ENCODE peak calls at places on chromosomes 5 and 9, in eight cellular contexts. One of them, this sample, is unnamed.
A peak's percentile ranks its signal among the peaks of the same experiment; 100 is the strongest.

GRCh38 chr9:101904845-101905244 is 166.4 kb upstream of the GRIN3A start:
- DNase-seq in PC-9: no peak
- DNase-seq in colonic mucosa: no peak
- DNase-seq in lower lobe of right lung: no peak
- DNase-seq in PC-3: no peak
- DNase-seq in cardiac muscle cell: no peak
- DNase-seq in heart right ventricle: no peak
- DNase-seq in suprapubic skin: no peak
- DNase-seq in this sample: no peak

GRCh38 chr5:106875591-106876297 is 795.0 kb downstream of the EFNA5 start:
- DNase-seq in PC-9: no peak
- DNase-seq in colonic mucosa: no peak
- DNase-seq in lower lobe of right lung: no peak
- DNase-seq in PC-3: peak; percentile 90
- DNase-seq in cardiac muscle cell: peak; percentile 3
- DNase-seq in heart right ventricle: no peak
- DNase-seq in suprapubic skin: no peak
- DNase-seq in this sample: no peak

GRCh38 chr9:105444130-105444529 is 3.7 kb upstream of the FSD1L start:
- DNase-seq in PC-9: peak; percentile 64
- DNase-seq in colonic mucosa: no peak
- DNase-seq in lower lobe of right lung: no peak
- DNase-seq in PC-3: no peak
- DNase-seq in cardiac muscle cell: no peak
- DNase-seq in heart right ventricle: no peak
- DNase-seq in suprapubic skin: no peak
- DNase-seq in this sample: no peak

GRCh38 chr5:18314192-18314778 is 680.0 kb downstream of the TAF11L14 start:
- DNase-seq in PC-9: no peak
- DNase-seq in colonic mucosa: no peak
- DNase-seq in lower lobe of right lung: no peak
- DNase-seq in PC-3: peak; percentile 66
- DNase-seq in cardiac muscle cell: peak; percentile 36
- DNase-seq in heart right ventricle: no peak
- DNase-seq in suprapubic skin: no peak
- DNase-seq in this sample: no peak

GRCh38 chr5:168266016-168266415 is 25.4 kb upstream of the WWC1 start:
- DNase-seq in PC-9: no peak
- DNase-seq in colonic mucosa: no peak
- DNase-seq in lower lobe of right lung: no peak
- DNase-seq in PC-3: no peak
- DNase-seq in cardiac muscle cell: no peak
- DNase-seq in heart right ventricle: peak; percentile 20
- DNase-seq in suprapubic skin: no peak
- DNase-seq in this sample: no peak

GRCh38 chr5:59173568-59173967 is 590.7 kb downstream of the RAB3C start:
- DNase-seq in PC-9: no peak
- DNase-seq in colonic mucosa: no peak
- DNase-seq in lower lobe of right lung: no peak
- DNase-seq in PC-3: no peak
- DNase-seq in cardiac muscle cell: no peak
- DNase-seq in heart right ventricle: no peak
- DNase-seq in suprapubic skin: no peak
- DNase-seq in this sample: no peak

GRCh38 chr5:177064500-177065277 is 22.0 kb upstream of the FGFR4 start:
- DNase-seq in PC-9: no peak
- DNase-seq in colonic mucosa: no peak
- DNase-seq in lower lobe of right lung: no peak
- DNase-seq in PC-3: no peak
- DNase-seq in cardiac muscle cell: no peak
- DNase-seq in heart right ventricle: no peak
- DNase-seq in suprapubic skin: no peak
- DNase-seq in this sample: no peak

GRCh38 chr9:124145903-124146575 is 111.7 kb upstream of the NEK6 start:
- DNase-seq in PC-9: no peak
- DNase-seq in colonic mucosa: no peak
- DNase-seq in lower lobe of right lung: no peak
- DNase-seq in PC-3: peak; percentile 4
- DNase-seq in cardiac muscle cell: no peak
- DNase-seq in heart right ventricle: no peak
- DNase-seq in suprapubic skin: no peak
- DNase-seq in this sample: no peak

GRCh38 chr9:124507880-124508432 is 757 bp upstream of the NR5A1 start:
- DNase-seq in PC-9: no peak
- DNase-seq in colonic mucosa: no peak
- DNase-seq in lower lobe of right lung: no peak
- DNase-seq in PC-3: no peak
- DNase-seq in cardiac muscle cell: no peak
- DNase-seq in heart right ventricle: no peak
- DNase-seq in suprapubic skin: no peak
- DNase-seq in this sample: no peak

GRCh38 chr5:111697881-111698757 is 58.9 kb downstream of the NREP start:
- DNase-seq in PC-9: no peak
- DNase-seq in colonic mucosa: no peak
- DNase-seq in lower lobe of right lung: no peak
- DNase-seq in PC-3: peak; percentile 18
- DNase-seq in cardiac muscle cell: peak; percentile 21
- DNase-seq in heart right ventricle: no peak
- DNase-seq in suprapubic skin: no peak
- DNase-seq in this sample: no peak

GRCh38 chr5:150255659-150256415 is 33.7 kb downstream of the CAMK2A start:
- DNase-seq in PC-9: no peak
- DNase-seq in colonic mucosa: no peak
- DNase-seq in lower lobe of right lung: no peak
- DNase-seq in PC-3: no peak
- DNase-seq in cardiac muscle cell: peak; percentile 38
- DNase-seq in heart right ventricle: no peak
- DNase-seq in suprapubic skin: no peak
- DNase-seq in this sample: no peak

GRCh38 chr9:98657897-98658296 is 50.8 kb downstream of the GABBR2 start:
- DNase-seq in PC-9: no peak
- DNase-seq in colonic mucosa: no peak
- DNase-seq in lower lobe of right lung: no peak
- DNase-seq in PC-3: no peak
- DNase-seq in cardiac muscle cell: no peak
- DNase-seq in heart right ventricle: no peak
- DNase-seq in suprapubic skin: no peak
- DNase-seq in this sample: peak; percentile 29

GRCh38 chr9:77933019-77933418 is 98.6 kb downstream of the GNAQ start:
- DNase-seq in PC-9: peak; percentile 67
- DNase-seq in colonic mucosa: no peak
- DNase-seq in lower lobe of right lung: no peak
- DNase-seq in PC-3: peak; percentile 64
- DNase-seq in cardiac muscle cell: no peak
- DNase-seq in heart right ventricle: no peak
- DNase-seq in suprapubic skin: no peak
- DNase-seq in this sample: no peak

GRCh38 chr9:137170486-137171148 is 766 bp upstream of the LRRC26 start:
- DNase-seq in PC-9: no peak
- DNase-seq in colonic mucosa: no peak
- DNase-seq in lower lobe of right lung: no peak
- DNase-seq in PC-3: no peak
- DNase-seq in cardiac muscle cell: no peak
- DNase-seq in heart right ventricle: no peak
- DNase-seq in suprapubic skin: no peak
- DNase-seq in this sample: no peak

GRCh38 chr9:137171149-137172063 is at the start of gene TMEM210:
- DNase-seq in PC-9: no peak
- DNase-seq in colonic mucosa: no peak
- DNase-seq in lower lobe of right lung: no peak
- DNase-seq in PC-3: no peak
- DNase-seq in cardiac muscle cell: no peak
- DNase-seq in heart right ventricle: no peak
- DNase-seq in suprapubic skin: no peak
- DNase-seq in this sample: no peak

GRCh38 chr9:137168575-137168906 is 1.3 kb downstream of the LRRC26 start:
- DNase-seq in PC-9: no peak
- DNase-seq in colonic mucosa: no peak
- DNase-seq in lower lobe of right lung: no peak
- DNase-seq in PC-3: no peak
- DNase-seq in cardiac muscle cell: no peak
- DNase-seq in heart right ventricle: no peak
- DNase-seq in suprapubic skin: no peak
- DNase-seq in this sample: no peak

GRCh38 chr9:137168907-137169763 is 716 bp downstream of the LRRC26 start:
- DNase-seq in PC-9: peak; percentile 66
- DNase-seq in colonic mucosa: peak; percentile 64
- DNase-seq in lower lobe of right lung: no peak
- DNase-seq in PC-3: peak; percentile 69
- DNase-seq in cardiac muscle cell: peak; percentile 63
- DNase-seq in heart right ventricle: no peak
- DNase-seq in suprapubic skin: no peak
- DNase-seq in this sample: no peak

DNA sequence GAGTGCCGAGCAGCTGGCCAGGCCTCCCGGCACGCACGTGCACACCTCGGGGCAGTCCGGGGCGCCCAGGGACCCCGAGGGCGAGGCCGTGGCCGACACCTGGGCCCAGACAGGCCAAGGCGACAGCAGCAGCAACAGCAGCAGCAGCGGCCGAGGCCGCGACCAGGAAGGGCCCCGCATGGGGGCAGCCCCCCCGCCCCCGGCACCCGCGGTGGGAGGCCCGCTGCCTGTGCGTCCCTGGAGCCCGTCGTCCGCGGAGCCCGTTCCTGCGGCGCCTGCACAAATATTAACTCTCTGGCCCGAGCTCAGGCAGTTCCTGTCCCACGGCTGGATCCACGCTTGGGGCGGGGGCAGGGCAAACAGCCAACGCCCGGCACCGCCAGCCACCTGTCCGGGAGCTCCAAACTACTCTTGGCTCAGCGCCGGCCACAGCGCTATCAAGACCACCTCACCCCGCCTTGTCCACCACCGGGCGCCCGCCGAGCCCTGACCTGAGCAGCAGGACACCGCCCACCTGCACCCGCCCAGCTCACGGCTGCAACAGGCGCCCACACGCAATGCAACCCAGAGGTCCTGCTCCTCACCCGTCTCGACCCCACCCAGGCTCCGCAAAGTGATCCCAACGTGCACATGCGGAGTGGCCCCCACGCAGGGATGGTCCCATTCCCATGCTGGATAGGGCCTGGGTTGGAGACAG is at the start of gene LRRC26:
- DNase-seq in PC-9: no peak
- DNase-seq in colonic mucosa: peak; percentile 59
- DNase-seq in lower lobe of right lung: no peak
- DNase-seq in PC-3: no peak
- DNase-seq in cardiac muscle cell: no peak
- DNase-seq in heart right ventricle: no peak
- DNase-seq in suprapubic skin: no peak
- DNase-seq in this sample: no peak
- H3K4me3 ChIP-seq in PC-9: peak within 1 kb of the TSS; percentile 75
- H3K4me3 ChIP-seq in colonic mucosa: peak within 1 kb of the TSS; percentile 40
- H3K4me3 ChIP-seq in lower lobe of right lung: peak within 1 kb of the TSS; percentile 41
- H3K4me3 ChIP-seq in PC-3: peak within 1 kb of the TSS; percentile 64
- H3K4me3 ChIP-seq in cardiac muscle cell: peak within 1 kb of the TSS; percentile 28
- H3K4me3 ChIP-seq in heart right ventricle: peak within 1 kb of the TSS; percentile 46
- H3K4me3 ChIP-seq in suprapubic skin: peak within 1 kb of the TSS; percentile 50
- H3K4me3 ChIP-seq in this sample: no peak within 1 kb of the TSS

DNA sequence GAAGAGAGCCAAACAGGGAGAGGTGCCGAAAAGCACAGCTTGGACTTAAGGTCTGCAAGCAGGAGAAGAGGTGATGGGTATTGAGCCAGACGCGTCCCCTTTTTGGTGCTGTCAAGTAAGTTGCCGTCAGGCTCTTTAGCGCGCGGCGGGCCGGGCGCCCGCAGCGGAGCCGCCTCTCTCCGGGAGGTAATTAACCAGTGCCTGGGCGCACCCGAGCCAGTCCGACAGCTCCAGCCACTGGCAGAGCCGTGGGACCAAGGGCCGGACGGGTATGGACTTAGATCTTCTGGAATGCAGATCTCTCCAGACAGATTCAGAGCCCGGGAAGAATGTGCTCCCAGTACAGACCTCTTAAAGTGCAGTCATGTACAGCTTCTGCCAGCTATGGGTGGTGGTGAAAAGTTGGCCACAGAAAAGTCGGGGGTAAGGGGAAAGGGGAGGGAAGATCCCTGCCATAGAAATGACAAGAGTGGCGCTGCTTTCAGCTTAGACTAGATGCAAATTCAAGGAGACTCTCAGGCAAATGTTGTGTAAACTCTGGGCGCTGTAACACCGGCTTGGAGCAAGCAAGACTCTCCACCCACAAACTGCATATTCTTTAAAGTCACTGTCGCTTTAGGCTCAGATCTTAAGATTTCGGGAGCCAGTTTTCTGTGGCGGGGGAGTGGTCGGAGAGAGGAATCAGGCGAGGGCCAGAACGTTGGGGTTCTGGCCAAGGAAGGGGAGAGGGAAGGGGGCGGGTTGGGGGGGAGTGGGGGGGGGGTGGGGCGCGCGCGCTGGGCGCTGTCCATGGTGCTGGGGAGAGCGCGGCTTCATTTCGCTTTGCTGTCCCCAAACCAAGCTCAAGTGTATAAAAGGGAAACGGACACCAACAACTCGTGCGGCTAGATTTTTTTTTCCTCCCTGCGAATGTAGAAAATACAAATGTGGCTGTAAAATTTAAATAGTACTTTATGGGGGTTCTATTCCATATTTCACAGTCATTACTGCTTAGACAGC is 29.2 kb downstream of the NR2F1 start:
- DNase-seq in PC-9: no peak
- DNase-seq in colonic mucosa: no peak
- DNase-seq in lower lobe of right lung: no peak
- DNase-seq in PC-3: peak; percentile 35
- DNase-seq in cardiac muscle cell: peak; percentile 52
- DNase-seq in heart right ventricle: no peak
- DNase-seq in suprapubic skin: no peak
- DNase-seq in this sample: no peak
- H3K27me3 ChIP-seq in PC-9: no peaks in the 10 kb centered on the region
- H3K27me3 ChIP-seq in colonic mucosa: peaks cover 62% of the 10 kb centered on the region
- H3K27me3 ChIP-seq in lower lobe of right lung: peaks cover 72% of the 10 kb centered on the region
- H3K27me3 ChIP-seq in PC-3: peaks cover 25% of the 10 kb centered on the region
- H3K27me3 ChIP-seq in cardiac muscle cell: peaks cover 100% of the 10 kb centered on the region
- H3K27me3 ChIP-seq in heart right ventricle: peaks cover 90% of the 10 kb centered on the region
- H3K27me3 ChIP-seq in suprapubic skin: peaks cover 81% of the 10 kb centered on the region
- H3K27me3 ChIP-seq in this sample: peaks cover 25% of the 10 kb centered on the region

DNA sequence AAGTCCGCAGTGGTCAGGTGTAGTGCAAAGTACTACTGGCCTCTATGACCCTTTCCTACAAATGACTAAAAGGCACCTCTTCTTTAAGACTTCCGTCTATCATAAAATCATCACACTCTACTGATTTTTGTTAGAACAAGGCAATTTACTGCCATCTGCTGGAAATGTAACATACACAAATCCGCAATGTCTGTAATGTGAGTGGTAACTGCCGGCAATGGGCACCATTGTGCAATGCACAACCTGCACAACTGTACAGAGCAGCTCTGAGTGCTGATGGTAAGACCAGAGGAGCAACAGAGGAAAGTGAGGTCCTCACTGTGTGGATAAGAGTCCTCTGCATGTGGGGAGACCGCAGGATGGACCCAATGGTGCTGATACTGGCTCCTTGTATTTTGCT is 103.8 kb downstream of the ATPSCKMT start:
- DNase-seq in PC-9: peak; percentile 53
- DNase-seq in colonic mucosa: no peak
- DNase-seq in lower lobe of right lung: no peak
- DNase-seq in PC-3: peak; percentile 87
- DNase-seq in cardiac muscle cell: no peak
- DNase-seq in heart right ventricle: no peak
- DNase-seq in suprapubic skin: no peak
- DNase-seq in this sample: no peak
- TF ChIP-seq CTCF in PC-9: peak; percentile 66
- TF ChIP-seq CTCF in colonic mucosa: no peak
- TF ChIP-seq CTCF in lower lobe of right lung: no peak
- TF ChIP-seq CTCF in PC-3: peak; percentile 91
- TF ChIP-seq CTCF in cardiac muscle cell: peak; percentile 42
- TF ChIP-seq CTCF in heart right ventricle: no peak
- TF ChIP-seq CTCF in suprapubic skin: no peak
- TF ChIP-seq CTCF in this sample: peak; percentile 37

GRCh38 chr9:19376931-19377330 is 3.1 kb downstream of the RPS6 start:
- DNase-seq in PC-9: no peak
- DNase-seq in colonic mucosa: no peak
- DNase-seq in lower lobe of right lung: no peak
- DNase-seq in PC-3: no peak
- DNase-seq in cardiac muscle cell: no peak
- DNase-seq in heart right ventricle: no peak
- DNase-seq in suprapubic skin: no peak
- DNase-seq in this sample: no peak
- H3K4me3 ChIP-seq in PC-9: peak overlapping the region; percentile 98
- H3K4me3 ChIP-seq in colonic mucosa: no peak overlapping the region
- H3K4me3 ChIP-seq in lower lobe of right lung: no peak overlapping the region
- H3K4me3 ChIP-seq in PC-3: peak overlapping the region; percentile 94
- H3K4me3 ChIP-seq in cardiac muscle cell: no peak overlapping the region
- H3K4me3 ChIP-seq in heart right ventricle: no peak overlapping the region
- H3K4me3 ChIP-seq in suprapubic skin: no peak overlapping the region
- H3K4me3 ChIP-seq in this sample: no peak overlapping the region